ENCODE peak calls at places on chromosomes 7 and 10, in five cellular contexts. One of them, this sample, is unnamed.

GRCh38 chr7:70647801-70648491 is 484.0 kb upstream of the GALNT17 start:
- DNase-seq in cardiac muscle cell: no peak
- DNase-seq in foreskin fibroblast: no peak
- DNase-seq in thoracic aorta: no peak
- DNase-seq in A549: no peak
- DNase-seq in this sample: peak

GRCh38 chr7:107891619-107892366 is 810 bp downstream of the DLD start:
- DNase-seq in cardiac muscle cell: peak
- DNase-seq in foreskin fibroblast: no peak
- DNase-seq in thoracic aorta: no peak
- DNase-seq in A549: no peak
- DNase-seq in this sample: peak

GRCh38 chr10:15672469-15672868 is 47.3 kb downstream of the ITGA8 start:
- DNase-seq in cardiac muscle cell: no peak
- DNase-seq in foreskin fibroblast: no peak
- DNase-seq in thoracic aorta: no peak
- DNase-seq in A549: no peak
- DNase-seq in this sample: no peak

GRCh38 chr10:116627386-116627933 is 6.7 kb downstream of the PNLIPRP2 start:
- DNase-seq in cardiac muscle cell: peak
- DNase-seq in foreskin fibroblast: no peak
- DNase-seq in thoracic aorta: no peak
- DNase-seq in A549: peak
- DNase-seq in this sample: no peak

GRCh38 chr10:93386496-93387369 is 95.4 kb downstream of the MYOF start:
- DNase-seq in cardiac muscle cell: peak
- DNase-seq in foreskin fibroblast: peak
- DNase-seq in thoracic aorta: no peak
- DNase-seq in A549: no peak
- DNase-seq in this sample: peak

GRCh38 chr10:14389981-14390590 is 59.4 kb upstream of the FRMD4A start:
- DNase-seq in cardiac muscle cell: no peak
- DNase-seq in foreskin fibroblast: no peak
- DNase-seq in thoracic aorta: no peak
- DNase-seq in A549: no peak
- DNase-seq in this sample: no peak

GRCh38 chr7:79591275-79591623 is 137.8 kb upstream of the MAGI2 start:
- DNase-seq in cardiac muscle cell: no peak
- DNase-seq in foreskin fibroblast: no peak
- DNase-seq in thoracic aorta: no peak
- DNase-seq in A549: no peak
- DNase-seq in this sample: no peak

GRCh38 chr10:46239247-46239646 is 47.5 kb upstream of the ANTXRL start:
- DNase-seq in cardiac muscle cell: peak
- DNase-seq in foreskin fibroblast: no peak
- DNase-seq in thoracic aorta: no peak
- DNase-seq in A549: no peak
- DNase-seq in this sample: no peak

GRCh38 chr10:132942101-132942739 is at the start of gene CFAP46:
- DNase-seq in cardiac muscle cell: peak
- DNase-seq in foreskin fibroblast: peak
- DNase-seq in thoracic aorta: no peak
- DNase-seq in A549: peak
- DNase-seq in this sample: peak

DNA sequence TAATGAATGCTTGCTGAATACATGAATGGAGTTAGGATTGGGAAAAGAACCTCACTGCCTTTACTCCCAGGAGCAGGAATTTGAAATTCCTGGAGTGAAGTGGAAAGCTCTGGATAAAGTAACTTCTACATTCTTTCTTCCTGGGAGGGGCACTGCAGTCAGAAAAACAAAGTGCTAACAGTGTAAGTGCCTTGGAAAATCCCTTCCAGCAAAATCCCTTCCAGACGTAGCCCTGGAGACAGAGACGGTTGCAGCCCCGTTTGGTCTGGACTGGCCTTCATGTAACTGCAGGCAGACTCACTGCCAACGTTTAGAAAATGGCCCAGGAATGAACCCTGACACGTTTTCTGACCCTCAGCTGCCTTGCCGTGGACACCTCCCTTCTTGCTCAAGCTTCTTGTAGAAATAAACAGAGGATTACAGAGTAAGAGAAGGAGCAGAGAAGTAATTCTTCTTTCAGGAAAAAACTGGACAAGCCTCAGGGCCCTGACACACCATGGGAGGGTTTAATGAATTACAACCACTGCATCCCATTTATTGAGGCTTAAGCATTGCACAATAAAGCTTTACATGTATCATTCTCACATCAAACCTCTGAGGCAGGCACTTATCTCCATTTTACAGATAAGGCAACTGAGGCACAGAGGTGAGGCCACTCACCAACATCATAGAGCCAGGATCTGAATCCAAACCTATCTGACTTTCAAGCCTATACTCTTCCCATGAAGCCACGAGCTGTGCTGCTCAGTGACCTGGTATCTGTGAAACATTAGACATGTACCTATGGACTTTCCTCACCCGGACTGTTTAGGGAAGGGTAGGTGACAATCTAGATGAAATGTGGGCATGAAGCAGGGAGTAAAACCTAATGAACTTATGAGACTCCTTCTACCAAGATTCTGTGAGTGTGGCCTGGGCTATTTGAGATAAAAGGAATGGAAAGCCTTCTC is 7.8 kb downstream of the ITPRIP start:
- DNase-seq in cardiac muscle cell: peak
- DNase-seq in foreskin fibroblast: peak
- DNase-seq in thoracic aorta: no peak
- DNase-seq in A549: no peak
- DNase-seq in this sample: peak
- H3K4me3 ChIP-seq in cardiac muscle cell: no peak
- H3K4me3 ChIP-seq in foreskin fibroblast: no peak
- H3K4me3 ChIP-seq in thoracic aorta: peak
- H3K4me3 ChIP-seq in A549: peak
- H3K4me3 ChIP-seq in this sample: no peak

GRCh38 chr7:85025312-85025756 is 161.5 kb downstream of the SEMA3D start:
- DNase-seq in cardiac muscle cell: peak
- DNase-seq in foreskin fibroblast: no peak
- DNase-seq in thoracic aorta: no peak
- DNase-seq in A549: no peak
- DNase-seq in this sample: no peak

GRCh38 chr7:85033263-85033662 is 153.6 kb downstream of the SEMA3D start:
- DNase-seq in cardiac muscle cell: no peak
- DNase-seq in foreskin fibroblast: peak
- DNase-seq in thoracic aorta: no peak
- DNase-seq in A549: no peak
- DNase-seq in this sample: no peak

GRCh38 chr7:85031475-85031874 is 155.4 kb downstream of the SEMA3D start:
- DNase-seq in cardiac muscle cell: no peak
- DNase-seq in foreskin fibroblast: no peak
- DNase-seq in thoracic aorta: no peak
- DNase-seq in A549: no peak
- DNase-seq in this sample: no peak

DNA sequence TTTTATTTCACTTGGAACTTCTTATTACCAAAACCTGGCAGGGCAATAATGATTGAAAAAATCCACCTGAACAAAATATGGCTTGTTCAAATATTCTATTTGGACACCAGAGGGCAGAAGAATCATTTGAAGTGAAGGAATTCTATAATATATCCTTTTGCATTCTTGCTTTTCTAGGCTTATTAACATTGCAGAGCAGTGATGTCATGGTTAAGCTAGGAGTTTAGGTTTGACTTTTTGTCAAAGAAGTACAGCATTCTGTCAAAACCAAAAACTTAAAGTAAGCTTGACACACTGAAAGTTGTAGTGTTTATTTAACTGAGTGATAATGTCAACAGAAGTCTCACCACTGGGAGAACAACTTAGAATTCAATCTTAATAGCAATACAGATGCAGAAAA is 156.0 kb downstream of the SEMA3D start:
- DNase-seq in cardiac muscle cell: peak
- DNase-seq in foreskin fibroblast: peak
- DNase-seq in thoracic aorta: no peak
- DNase-seq in A549: peak
- DNase-seq in this sample: peak
- TF ChIP-seq CTCF in cardiac muscle cell: peak
- TF ChIP-seq CTCF in foreskin fibroblast: peak
- TF ChIP-seq CTCF in thoracic aorta: peak
- TF ChIP-seq CTCF in A549: peak
- TF ChIP-seq CTCF in this sample: peak

GRCh38 chr7:30254248-30254647 is 30.1 kb upstream of the ZNRF2 start:
- DNase-seq in cardiac muscle cell: no peak
- DNase-seq in foreskin fibroblast: no peak
- DNase-seq in thoracic aorta: no peak
- DNase-seq in A549: no peak
- DNase-seq in this sample: no peak
- H3K4me3 ChIP-seq in cardiac muscle cell: no peak
- H3K4me3 ChIP-seq in foreskin fibroblast: no peak
- H3K4me3 ChIP-seq in thoracic aorta: no peak
- H3K4me3 ChIP-seq in A549: no peak
- H3K4me3 ChIP-seq in this sample: no peak

GRCh38 chr7:42745357-42746022 is 166.4 kb downstream of the C7orf25 start:
- DNase-seq in cardiac muscle cell: peak
- DNase-seq in foreskin fibroblast: no peak
- DNase-seq in thoracic aorta: peak
- DNase-seq in A549: peak
- DNase-seq in this sample: peak
- TF ChIP-seq CTCF in cardiac muscle cell: peak
- TF ChIP-seq CTCF in foreskin fibroblast: peak
- TF ChIP-seq CTCF in thoracic aorta: peak
- TF ChIP-seq CTCF in A549: peak
- TF ChIP-seq CTCF in this sample: peak

GRCh38 chr10:101525848-101526247 is 62.2 kb downstream of the POLL start:
- DNase-seq in cardiac muscle cell: no peak
- DNase-seq in foreskin fibroblast: no peak
- DNase-seq in thoracic aorta: no peak
- DNase-seq in A549: no peak
- DNase-seq in this sample: no peak

GRCh38 chr10:101529720-101530553 is 58.1 kb downstream of the POLL start:
- DNase-seq in cardiac muscle cell: no peak
- DNase-seq in foreskin fibroblast: no peak
- DNase-seq in thoracic aorta: no peak
- DNase-seq in A549: no peak
- DNase-seq in this sample: no peak

GRCh38 chr10:101529207-101529606 is 58.9 kb downstream of the POLL start:
- DNase-seq in cardiac muscle cell: peak
- DNase-seq in foreskin fibroblast: no peak
- DNase-seq in thoracic aorta: no peak
- DNase-seq in A549: no peak
- DNase-seq in this sample: no peak
- H3K4me3 ChIP-seq in cardiac muscle cell: no peak
- H3K4me3 ChIP-seq in foreskin fibroblast: no peak
- H3K4me3 ChIP-seq in thoracic aorta: no peak
- H3K4me3 ChIP-seq in A549: no peak
- H3K4me3 ChIP-seq in this sample: no peak

This sample was measured in fibroblast of mammary gland.